ENCODE peak calls at places on chromosomes 6 and 20, in five cellular contexts. One of them, this sample, is unnamed.

GRCh38 chr6:21438986-21439352 is 154.6 kb upstream of the SOX4 start:
- DNase-seq in OCI-M1: no peak
- DNase-seq in RCC 7860: no peak
- DNase-seq in lower lobe of right lung: no peak
- DNase-seq in stimulated activated CD4-positive, alpha-beta T cell treated with anti-CD3 and anti-CD28 coated beads, Interleukin-15, amount 100 ng/mL, for 24 hours: no peak
- DNase-seq in this sample: peak

GRCh38 chr6:36781669-36782068 is 57.6 kb downstream of the CPNE5 start:
- DNase-seq in RCC 7860: no peak
- DNase-seq in lower lobe of right lung: no peak
- DNase-seq in OCI-M1: no peak
- DNase-seq in stimulated activated CD4-positive, alpha-beta T cell treated with anti-CD3 and anti-CD28 coated beads, Interleukin-15, amount 100 ng/mL, for 24 hours: no peak
- DNase-seq in this sample: peak

GRCh38 chr6:138588805-138589434 is 89.6 kb upstream of the NHSL1 start:
- DNase-seq in RCC 7860: peak
- DNase-seq in stimulated activated CD4-positive, alpha-beta T cell treated with anti-CD3 and anti-CD28 coated beads, Interleukin-15, amount 100 ng/mL, for 24 hours: peak
- DNase-seq in OCI-M1: peak
- DNase-seq in lower lobe of right lung: no peak
- DNase-seq in this sample: peak

GRCh38 chr6:14865609-14866100 is 380.2 kb upstream of the JARID2 start:
- DNase-seq in RCC 7860: no peak
- DNase-seq in stimulated activated CD4-positive, alpha-beta T cell treated with anti-CD3 and anti-CD28 coated beads, Interleukin-15, amount 100 ng/mL, for 24 hours: no peak
- DNase-seq in OCI-M1: peak
- DNase-seq in lower lobe of right lung: no peak
- DNase-seq in this sample: peak

GRCh38 chr6:108156180-108156937 is 9.5 kb upstream of the NR2E1 start:
- DNase-seq in lower lobe of right lung: no peak
- DNase-seq in OCI-M1: no peak
- DNase-seq in RCC 7860: no peak
- DNase-seq in stimulated activated CD4-positive, alpha-beta T cell treated with anti-CD3 and anti-CD28 coated beads, Interleukin-15, amount 100 ng/mL, for 24 hours: no peak
- DNase-seq in this sample: no peak

GRCh38 chr6:16345449-16346330 is 107.3 kb downstream of the GMPR start:
- DNase-seq in OCI-M1: no peak
- DNase-seq in RCC 7860: peak
- DNase-seq in stimulated activated CD4-positive, alpha-beta T cell treated with anti-CD3 and anti-CD28 coated beads, Interleukin-15, amount 100 ng/mL, for 24 hours: no peak
- DNase-seq in lower lobe of right lung: no peak
- DNase-seq in this sample: peak

GRCh38 chr6:28353981-28354676 is 4.4 kb downstream of the ZKSCAN3 start:
- DNase-seq in lower lobe of right lung: peak
- DNase-seq in stimulated activated CD4-positive, alpha-beta T cell treated with anti-CD3 and anti-CD28 coated beads, Interleukin-15, amount 100 ng/mL, for 24 hours: no peak
- DNase-seq in RCC 7860: peak
- DNase-seq in OCI-M1: peak
- DNase-seq in this sample: peak

GRCh38 chr6:10084276-10084993 is 330.4 kb downstream of the TFAP2A start:
- DNase-seq in lower lobe of right lung: no peak
- DNase-seq in stimulated activated CD4-positive, alpha-beta T cell treated with anti-CD3 and anti-CD28 coated beads, Interleukin-15, amount 100 ng/mL, for 24 hours: no peak
- DNase-seq in OCI-M1: no peak
- DNase-seq in RCC 7860: no peak
- DNase-seq in this sample: peak

GRCh38 chr6:90149280-90149679 is 147.4 kb downstream of the BACH2 start:
- DNase-seq in stimulated activated CD4-positive, alpha-beta T cell treated with anti-CD3 and anti-CD28 coated beads, Interleukin-15, amount 100 ng/mL, for 24 hours: no peak
- DNase-seq in RCC 7860: no peak
- DNase-seq in lower lobe of right lung: no peak
- DNase-seq in OCI-M1: no peak
- DNase-seq in this sample: no peak

GRCh38 chr20:24977336-24977735 is 15.2 kb downstream of the APMAP start:
- DNase-seq in lower lobe of right lung: no peak
- DNase-seq in OCI-M1: no peak
- DNase-seq in RCC 7860: no peak
- DNase-seq in stimulated activated CD4-positive, alpha-beta T cell treated with anti-CD3 and anti-CD28 coated beads, Interleukin-15, amount 100 ng/mL, for 24 hours: no peak
- DNase-seq in this sample: no peak

GRCh38 chr20:62602550-62602949 is 39.8 kb upstream of the SLCO4A1 start:
- DNase-seq in RCC 7860: peak
- DNase-seq in OCI-M1: no peak
- DNase-seq in lower lobe of right lung: peak
- DNase-seq in stimulated activated CD4-positive, alpha-beta T cell treated with anti-CD3 and anti-CD28 coated beads, Interleukin-15, amount 100 ng/mL, for 24 hours: peak
- DNase-seq in this sample: peak

GRCh38 chr6:111985202-111985731 is 68.6 kb upstream of the CCN6 start:
- DNase-seq in stimulated activated CD4-positive, alpha-beta T cell treated with anti-CD3 and anti-CD28 coated beads, Interleukin-15, amount 100 ng/mL, for 24 hours: peak
- DNase-seq in RCC 7860: peak
- DNase-seq in OCI-M1: no peak
- DNase-seq in lower lobe of right lung: no peak
- DNase-seq in this sample: no peak

GRCh38 chr6:55664581-55665223 is 85.7 kb upstream of the HMGCLL1 start:
- DNase-seq in RCC 7860: no peak
- DNase-seq in stimulated activated CD4-positive, alpha-beta T cell treated with anti-CD3 and anti-CD28 coated beads, Interleukin-15, amount 100 ng/mL, for 24 hours: no peak
- DNase-seq in OCI-M1: no peak
- DNase-seq in lower lobe of right lung: no peak
- DNase-seq in this sample: no peak

GRCh38 chr6:111737065-111737521 is 131.4 kb upstream of the TRAF3IP2 start:
- DNase-seq in RCC 7860: no peak
- DNase-seq in stimulated activated CD4-positive, alpha-beta T cell treated with anti-CD3 and anti-CD28 coated beads, Interleukin-15, amount 100 ng/mL, for 24 hours: peak
- DNase-seq in OCI-M1: no peak
- DNase-seq in lower lobe of right lung: no peak
- DNase-seq in this sample: no peak

GRCh38 chr20:37297066-37297736 is 7.7 kb downstream of the MANBAL start:
- DNase-seq in stimulated activated CD4-positive, alpha-beta T cell treated with anti-CD3 and anti-CD28 coated beads, Interleukin-15, amount 100 ng/mL, for 24 hours: no peak
- DNase-seq in OCI-M1: no peak
- DNase-seq in lower lobe of right lung: no peak
- DNase-seq in RCC 7860: no peak
- DNase-seq in this sample: no peak

GRCh38 chr6:89479902-89480301 is 47.0 kb downstream of the ANKRD6 start:
- DNase-seq in lower lobe of right lung: no peak
- DNase-seq in OCI-M1: no peak
- DNase-seq in RCC 7860: no peak
- DNase-seq in stimulated activated CD4-positive, alpha-beta T cell treated with anti-CD3 and anti-CD28 coated beads, Interleukin-15, amount 100 ng/mL, for 24 hours: no peak
- DNase-seq in this sample: no peak

GRCh38 chr20:62605996-62606395 is 36.3 kb upstream of the SLCO4A1 start:
- DNase-seq in OCI-M1: no peak
- DNase-seq in stimulated activated CD4-positive, alpha-beta T cell treated with anti-CD3 and anti-CD28 coated beads, Interleukin-15, amount 100 ng/mL, for 24 hours: no peak
- DNase-seq in lower lobe of right lung: no peak
- DNase-seq in RCC 7860: no peak
- DNase-seq in this sample: peak

GRCh38 chr6:152508477-152508876 is 128.7 kb downstream of the SYNE1 start:
- DNase-seq in lower lobe of right lung: no peak
- DNase-seq in stimulated activated CD4-positive, alpha-beta T cell treated with anti-CD3 and anti-CD28 coated beads, Interleukin-15, amount 100 ng/mL, for 24 hours: no peak
- DNase-seq in OCI-M1: no peak
- DNase-seq in RCC 7860: no peak
- DNase-seq in this sample: no peak

This sample was measured in NB4.